ENCODE peak calls at places on chromosomes 16 and 17, in nine cellular contexts. K, Y, O, V, P, M, T, D and H are unnamed samples.
A peak's percentile ranks its signal among the peaks of the same experiment; 100 is the strongest.

GRCh38 chr16:20678242-20678641 is 19.2 kb downstream of the ACSM1 start:
- DNase-seq in D (no peak), M (no peak), T (no peak), Y (no peak), V (no peak), K (no peak), P (no peak), O (no peak), H (no peak)

GRCh38 chr16:86521236-86522197 is 11.2 kb downstream of the FOXF1 start:
- DNase-seq in K (no peak), V (no peak), Y (no peak), P (no peak), M (no peak), O (peak; percentile 8), D (no peak), T (no peak), H (no peak)

GRCh38 chr17:13600475-13601316 is 1.0 kb downstream of the HS3ST3A1 start:
- DNase-seq in V (peak; percentile 68), T (no peak), P (no peak), M (no peak), K (no peak), O (no peak), D (peak; percentile 64), Y (peak; percentile 37), H (peak; percentile 85)

GRCh38 chr17:77161953-77162352 is 21.2 kb downstream of the SEC14L1 start:
- DNase-seq in P (no peak), D (no peak), K (no peak), T (no peak), Y (no peak), O (no peak), M (no peak), V (no peak), H (no peak)

GRCh38 chr16:22375117-22375962 is 921 bp upstream of the CDR2 start:
- DNase-seq in Y (no peak), M (no peak), P (no peak), K (no peak), T (no peak), D (no peak), O (no peak), V (no peak), H (no peak)

GRCh38 chr16:54418903-54419302 is 132.3 kb upstream of the IRX3 start:
- DNase-seq in V (no peak), D (no peak), O (no peak), M (no peak), T (no peak), K (no peak), Y (no peak), P (no peak), H (no peak)

GRCh38 chr17:46182961-46183360 is 10.3 kb downstream of the KANSL1 start:
- DNase-seq in T (no peak), K (no peak), Y (no peak), V (no peak), M (no peak), D (no peak), O (no peak), P (no peak), H (no peak)

GRCh38 chr17:2282297-2282873 is 21.2 kb downstream of the SMG6 start:
- DNase-seq in Y (no peak), V (peak; percentile 89), P (no peak), K (peak; percentile 84), T (no peak), O (no peak), M (no peak), D (peak; percentile 84), H (peak; percentile 67)

GRCh38 chr17:2995362-2995761 is 68.0 kb downstream of the OR1D5 start:
- DNase-seq in T (no peak), P (no peak), O (no peak), V (no peak), Y (no peak), M (no peak), K (no peak), D (no peak), H (peak; percentile 44)

GRCh38 chr16:25493136-25493811 is 198.5 kb upstream of the HS3ST4 start:
- DNase-seq in V (no peak), M (no peak), D (no peak), T (no peak), K (peak; percentile 97), Y (no peak), P (no peak), O (no peak), H (no peak)

GRCh38 chr17:59487161-59487873 is 78.1 kb upstream of the DHX40 start:
- DNase-seq in Y (no peak), M (no peak), P (no peak), K (peak; percentile 20), V (peak; percentile 36), D (peak; percentile 49), T (no peak), O (no peak), H (no peak)

GRCh38 chr16:56269824-56270684 is 78.8 kb downstream of the GNAO1 start:
- DNase-seq in P (no peak), D (peak; percentile 93), T (no peak), M (no peak), V (peak; percentile 72), Y (peak; percentile 37), O (no peak), K (peak; percentile 18), H (peak; percentile 82)

GRCh38 chr17:28426081-28426519 is 20.1 kb upstream of the SLC46A1 start:
- DNase-seq in V (peak; percentile 45), M (no peak), D (no peak), K (no peak), O (no peak), T (no peak), P (no peak), Y (peak; percentile 74), H (peak; percentile 93)

GRCh38 chr16:81630632-81631026 is 148.5 kb upstream of the PLCG2 start:
- DNase-seq in P (no peak), V (no peak), D (no peak), O (no peak), Y (no peak), K (no peak), T (no peak), M (no peak), H (no peak)

GRCh38 chr16:252366-253337 is 18.0 kb downstream of the FAM234A start:
- DNase-seq in M (no peak), P (peak; percentile 50), Y (no peak), D (no peak), V (no peak), O (no peak), T (no peak), K (no peak), H (no peak)

GRCh38 chr16:67212766-67213165 is 13.8 kb downstream of the ELMO3 start:
- DNase-seq in M (no peak), P (no peak), Y (no peak), O (no peak), T (no peak), K (no peak), D (no peak), V (peak; percentile 58), H (no peak)

GRCh38 chr16:85227924-85228462 is 115.7 kb upstream of the CIBAR2 start:
- DNase-seq in T (no peak), M (no peak), O (no peak), V (peak; percentile 60), Y (peak; percentile 53), K (no peak), D (peak; percentile 56), P (no peak), H (peak; percentile 77)

GRCh38 chr16:30359871-30360170 is 4.7 kb upstream of the CD2BP2 start:
- DNase-seq in M (no peak), K (no peak), D (no peak), O (no peak), Y (no peak), P (no peak), V (no peak), T (no peak), H (peak; percentile 45)

GRCh38 chr17:33964344-33964979 is 290.6 kb upstream of the CCL2 start:
- DNase-seq in Y (no peak), O (no peak), V (no peak), K (no peak), T (no peak), D (no peak), P (no peak), M (peak; percentile 74), H (peak; percentile 75)

GRCh38 chr17:61418433-61418832 is 18.8 kb downstream of the TBX2 start:
- DNase-seq in P (no peak), K (no peak), D (no peak), T (no peak), Y (no peak), V (no peak), M (no peak), O (no peak), H (no peak)

GRCh38 chr17:78959803-78960202 is 19.9 kb downstream of the LGALS3BP start:
- DNase-seq in K (no peak), M (no peak), T (no peak), O (no peak), Y (no peak), D (no peak), V (no peak), P (no peak), H (no peak)